ENCODE peak calls at places on chromosomes 1 and 21, in four cellular contexts. One of them, this sample, is unnamed.

GRCh38 chr1:86515597-86515996 is 31.3 kb upstream of the CLCA4 start:
- DNase-seq in ascending aorta: no peak
- DNase-seq in activated T-helper 1 cell treated with Interleukin-2 at 50 U/mL for 16 hours: no peak
- DNase-seq in GM13976: no peak
- DNase-seq in this sample: no peak

GRCh38 chr1:39184354-39184818 is 20.1 kb upstream of the MACF1 start:
- DNase-seq in ascending aorta: no peak
- DNase-seq in GM13976: no peak
- DNase-seq in activated T-helper 1 cell treated with Interleukin-2 at 50 U/mL for 16 hours: no peak
- DNase-seq in this sample: no peak

GRCh38 chr21:42474043-42474831 is 21.8 kb downstream of the RSPH1 start:
- DNase-seq in activated T-helper 1 cell treated with Interleukin-2 at 50 U/mL for 16 hours: no peak
- DNase-seq in ascending aorta: peak
- DNase-seq in GM13976: peak
- DNase-seq in this sample: no peak

GRCh38 chr1:245045087-245045881 is 109.5 kb upstream of the KIF26B start:
- DNase-seq in ascending aorta: no peak
- DNase-seq in GM13976: no peak
- DNase-seq in activated T-helper 1 cell treated with Interleukin-2 at 50 U/mL for 16 hours: no peak
- DNase-seq in this sample: no peak

GRCh38 chr1:116472431-116472961 is 98.3 kb downstream of the CD58 start:
- DNase-seq in activated T-helper 1 cell treated with Interleukin-2 at 50 U/mL for 16 hours: no peak
- DNase-seq in ascending aorta: no peak
- DNase-seq in GM13976: no peak
- DNase-seq in this sample: no peak

GRCh38 chr1:88777604-88778149 is 93.6 kb downstream of the PKN2 start:
- DNase-seq in activated T-helper 1 cell treated with Interleukin-2 at 50 U/mL for 16 hours: no peak
- DNase-seq in GM13976: no peak
- DNase-seq in ascending aorta: no peak
- DNase-seq in this sample: no peak

GRCh38 chr21:45440736-45441350 is 35.9 kb downstream of the COL18A1 start:
- DNase-seq in activated T-helper 1 cell treated with Interleukin-2 at 50 U/mL for 16 hours: no peak
- DNase-seq in GM13976: no peak
- DNase-seq in ascending aorta: no peak
- DNase-seq in this sample: no peak

GRCh38 chr1:23098463-23099170 is 70.0 kb downstream of the LUZP1 start:
- DNase-seq in GM13976: peak
- DNase-seq in ascending aorta: peak
- DNase-seq in activated T-helper 1 cell treated with Interleukin-2 at 50 U/mL for 16 hours: peak
- DNase-seq in this sample: peak

GRCh38 chr1:171868217-171868616 is 26.9 kb downstream of the DNM3 start:
- DNase-seq in ascending aorta: no peak
- DNase-seq in activated T-helper 1 cell treated with Interleukin-2 at 50 U/mL for 16 hours: no peak
- DNase-seq in GM13976: no peak
- DNase-seq in this sample: no peak

GRCh38 chr1:34286547-34286946 is 109.8 kb downstream of the C1orf94 start:
- DNase-seq in activated T-helper 1 cell treated with Interleukin-2 at 50 U/mL for 16 hours: no peak
- DNase-seq in GM13976: no peak
- DNase-seq in ascending aorta: no peak
- DNase-seq in this sample: no peak

GRCh38 chr1:100721502-100722205 is 2.1 kb downstream of the VCAM1 start:
- DNase-seq in ascending aorta: no peak
- DNase-seq in activated T-helper 1 cell treated with Interleukin-2 at 50 U/mL for 16 hours: no peak
- DNase-seq in GM13976: no peak
- DNase-seq in this sample: no peak

GRCh38 chr1:209349372-209350324 is 233.9 kb upstream of the CAMK1G start:
- DNase-seq in GM13976: no peak
- DNase-seq in activated T-helper 1 cell treated with Interleukin-2 at 50 U/mL for 16 hours: no peak
- DNase-seq in ascending aorta: no peak
- DNase-seq in this sample: no peak

GRCh38 chr1:213573648-213574009 is 414.1 kb upstream of the PROX1 start:
- DNase-seq in GM13976: no peak
- DNase-seq in ascending aorta: no peak
- DNase-seq in activated T-helper 1 cell treated with Interleukin-2 at 50 U/mL for 16 hours: no peak
- DNase-seq in this sample: no peak

GRCh38 chr1:248834343-248834940 is 3.6 kb upstream of the ZNF672 start:
- DNase-seq in GM13976: no peak
- DNase-seq in ascending aorta: no peak
- DNase-seq in activated T-helper 1 cell treated with Interleukin-2 at 50 U/mL for 16 hours: no peak
- DNase-seq in this sample: no peak

GRCh38 chr1:222618001-222618879 is at the start of gene MIA3:
- DNase-seq in ascending aorta: peak
- DNase-seq in GM13976: peak
- DNase-seq in activated T-helper 1 cell treated with Interleukin-2 at 50 U/mL for 16 hours: peak
- DNase-seq in this sample: peak

GRCh38 chr1:157319567-157319966 is 181.4 kb upstream of the ETV3 start:
- DNase-seq in ascending aorta: no peak
- DNase-seq in activated T-helper 1 cell treated with Interleukin-2 at 50 U/mL for 16 hours: no peak
- DNase-seq in GM13976: no peak
- DNase-seq in this sample: no peak

GRCh38 chr1:2967881-2968280 is 53.4 kb upstream of the ACTRT2 start:
- DNase-seq in ascending aorta: no peak
- DNase-seq in activated T-helper 1 cell treated with Interleukin-2 at 50 U/mL for 16 hours: no peak
- DNase-seq in GM13976: no peak
- DNase-seq in this sample: no peak

GRCh38 chr1:222829868-222830267 is 15.0 kb downstream of the DISP1 start:
- DNase-seq in ascending aorta: no peak
- DNase-seq in GM13976: no peak
- DNase-seq in activated T-helper 1 cell treated with Interleukin-2 at 50 U/mL for 16 hours: no peak
- DNase-seq in this sample: no peak

GRCh38 chr1:165426745-165427144 is 18.2 kb downstream of the RXRG start:
- DNase-seq in activated T-helper 1 cell treated with Interleukin-2 at 50 U/mL for 16 hours: no peak
- DNase-seq in GM13976: no peak
- DNase-seq in ascending aorta: no peak
- DNase-seq in this sample: no peak

GRCh38 chr21:27831177-27831576 is 864.3 kb upstream of the ADAMTS5 start:
- DNase-seq in ascending aorta: no peak
- DNase-seq in activated T-helper 1 cell treated with Interleukin-2 at 50 U/mL for 16 hours: no peak
- DNase-seq in GM13976: no peak
- DNase-seq in this sample: no peak

GRCh38 chr1:46400398-46400797 is 6.3 kb downstream of the FAAH start:
- DNase-seq in activated T-helper 1 cell treated with Interleukin-2 at 50 U/mL for 16 hours: no peak
- DNase-seq in GM13976: no peak
- DNase-seq in ascending aorta: no peak
- DNase-seq in this sample: no peak

GRCh38 chr21:32457360-32457840 is 44.9 kb downstream of the EVA1C start:
- DNase-seq in activated T-helper 1 cell treated with Interleukin-2 at 50 U/mL for 16 hours: no peak
- DNase-seq in GM13976: no peak
- DNase-seq in ascending aorta: no peak
- DNase-seq in this sample: no peak

GRCh38 chr1:44447051-44447806 is 42.2 kb downstream of the RNF220 start:
- DNase-seq in activated T-helper 1 cell treated with Interleukin-2 at 50 U/mL for 16 hours: no peak
- DNase-seq in GM13976: no peak
- DNase-seq in ascending aorta: no peak
- DNase-seq in this sample: no peak

GRCh38 chr1:156115514-156116374 is 1.2 kb downstream of the LMNA start:
- DNase-seq in activated T-helper 1 cell treated with Interleukin-2 at 50 U/mL for 16 hours: no peak
- DNase-seq in GM13976: no peak
- DNase-seq in ascending aorta: peak
- DNase-seq in this sample: no peak

GRCh38 chr1:23403038-23403336 is 21.6 kb downstream of the TCEA3 start:
- DNase-seq in ascending aorta: peak
- DNase-seq in activated T-helper 1 cell treated with Interleukin-2 at 50 U/mL for 16 hours: no peak
- DNase-seq in GM13976: no peak
- DNase-seq in this sample: no peak

GRCh38 chr1:225424562-225425210 is 3.2 kb downstream of the LBR start:
- DNase-seq in GM13976: no peak
- DNase-seq in ascending aorta: no peak
- DNase-seq in activated T-helper 1 cell treated with Interleukin-2 at 50 U/mL for 16 hours: no peak
- DNase-seq in this sample: no peak

GRCh38 chr21:44932366-44933181 is 7.3 kb upstream of the SLX9 start:
- DNase-seq in activated T-helper 1 cell treated with Interleukin-2 at 50 U/mL for 16 hours: peak
- DNase-seq in GM13976: peak
- DNase-seq in ascending aorta: no peak
- DNase-seq in this sample: peak

GRCh38 chr1:48530727-48531351 is 58.8 kb upstream of the SPATA6 start:
- DNase-seq in activated T-helper 1 cell treated with Interleukin-2 at 50 U/mL for 16 hours: no peak
- DNase-seq in ascending aorta: no peak
- DNase-seq in GM13976: peak
- DNase-seq in this sample: no peak

GRCh38 chr1:231786126-231786525 is 159.5 kb downstream of the DISC1 start:
- DNase-seq in activated T-helper 1 cell treated with Interleukin-2 at 50 U/mL for 16 hours: no peak
- DNase-seq in GM13976: no peak
- DNase-seq in ascending aorta: no peak
- DNase-seq in this sample: no peak

GRCh38 chr1:25573591-25573930 is 30.2 kb downstream of the LDLRAP1 start:
- DNase-seq in GM13976: no peak
- DNase-seq in activated T-helper 1 cell treated with Interleukin-2 at 50 U/mL for 16 hours: no peak
- DNase-seq in ascending aorta: no peak
- DNase-seq in this sample: no peak

GRCh38 chr1:166859597-166859996 is 16.5 kb downstream of the TADA1 start:
- DNase-seq in ascending aorta: no peak
- DNase-seq in activated T-helper 1 cell treated with Interleukin-2 at 50 U/mL for 16 hours: no peak
- DNase-seq in GM13976: no peak
- DNase-seq in this sample: no peak

GRCh38 chr1:199752688-199753027 is 274.9 kb upstream of the NR5A2 start:
- DNase-seq in activated T-helper 1 cell treated with Interleukin-2 at 50 U/mL for 16 hours: no peak
- DNase-seq in ascending aorta: no peak
- DNase-seq in GM13976: no peak
- DNase-seq in this sample: no peak

GRCh38 chr21:44948426-44949120 is 8.7 kb downstream of the SLX9 start:
- DNase-seq in ascending aorta: no peak
- DNase-seq in activated T-helper 1 cell treated with Interleukin-2 at 50 U/mL for 16 hours: no peak
- DNase-seq in GM13976: no peak
- DNase-seq in this sample: no peak

GRCh38 chr1:226100436-226101347 is 38.2 kb downstream of the H3-3A start:
- DNase-seq in ascending aorta: no peak
- DNase-seq in activated T-helper 1 cell treated with Interleukin-2 at 50 U/mL for 16 hours: no peak
- DNase-seq in GM13976: peak
- DNase-seq in this sample: no peak

GRCh38 chr21:35015435-35016024 is 33.6 kb downstream of the RUNX1 start:
- DNase-seq in activated T-helper 1 cell treated with Interleukin-2 at 50 U/mL for 16 hours: no peak
- DNase-seq in ascending aorta: no peak
- DNase-seq in GM13976: no peak
- DNase-seq in this sample: peak

GRCh38 chr21:38956791-38957571 is 151.3 kb downstream of the ETS2 start:
- DNase-seq in activated T-helper 1 cell treated with Interleukin-2 at 50 U/mL for 16 hours: no peak
- DNase-seq in ascending aorta: no peak
- DNase-seq in GM13976: no peak
- DNase-seq in this sample: no peak